ENCODE peak calls at places on chromosome 15, in nine cellular contexts. V is choroid plexus epithelial cell, I is brain microvascular endothelial cell, R is fibroblast of lung, N is cardiac fibroblast, H is left ventricle myocardium inferior, B is neural progenitor cell, D is pancreas, P is fibroblast of mammary gland. G is an unnamed sample.
A peak's percentile ranks its signal among the peaks of the same experiment; 100 is the strongest.

GRCh38 chr15:45704329-45705249 is 69.8 kb downstream of the SQOR start:
- DNase-seq in D (no peak), B (peak; percentile 85), I (peak; percentile 20), V (peak; percentile 44), P (peak; percentile 61), H (no peak), N (peak; percentile 57), R (no peak), G (no peak)

GRCh38 chr15:40282144-40282869 is 557 bp downstream of the ANKRD63 start:
- DNase-seq in D (peak; percentile 57), R (peak; percentile 24), P (no peak), H (peak; percentile 44), I (no peak), N (peak; percentile 24), V (no peak), B (peak; percentile 84), G (no peak)

GRCh38 chr15:51121118-51121517 is 26.4 kb upstream of the TNFAIP8L3 start:
- DNase-seq in B (peak; percentile 15), H (no peak), P (peak; percentile 99), R (peak; percentile 99), I (peak; percentile 97), D (peak; percentile 4), N (peak; percentile 99), V (peak; percentile 95), G (peak; percentile 98)

GRCh38 chr15:38611228-38611627 is 46.6 kb upstream of the RASGRP1 start:
- DNase-seq in H (no peak), R (no peak), V (no peak), I (no peak), B (no peak), P (no peak), D (no peak), N (no peak), G (no peak)

GRCh38 chr15:50358805-50359204 is 3.8 kb upstream of the GABPB1 start:
- DNase-seq in B (peak; percentile 43), D (no peak), N (peak; percentile 64), R (peak; percentile 52), V (peak; percentile 64), P (peak; percentile 75), I (peak; percentile 39), H (no peak), G (no peak)

GRCh38 chr15:71612869-71613268 is 197.5 kb upstream of the NR2E3 start:
- DNase-seq in R (no peak), B (no peak), P (no peak), D (no peak), V (no peak), I (no peak), H (no peak), N (no peak), G (no peak)

GRCh38 chr15:68504721-68505090 is 72.7 kb upstream of the ITGA11 start:
- DNase-seq in R (no peak), P (no peak), H (no peak), B (no peak), D (no peak), V (peak; percentile 55), I (no peak), N (no peak), G (no peak)

GRCh38 chr15:100043069-100043641 is 298.6 kb downstream of the ADAMTS17 start:
- DNase-seq in N (peak; percentile 74), R (peak; percentile 91), I (peak; percentile 64), B (no peak), D (peak; percentile 25), V (peak; percentile 80), H (no peak), P (peak; percentile 59), G (peak; percentile 58)

GRCh38 chr15:64930778-64931240 is 19.1 kb downstream of the ANKDD1A start:
- DNase-seq in P (peak; percentile 57), I (peak; percentile 62), B (no peak), H (no peak), R (peak; percentile 74), V (peak; percentile 74), N (peak; percentile 55), D (no peak), G (no peak)

GRCh38 chr15:99429681-99430081 is 136.1 kb upstream of the MEF2A start:
- DNase-seq in N (no peak), B (no peak), I (no peak), R (no peak), D (no peak), H (peak; percentile 9), V (no peak), P (no peak), G (no peak)

GRCh38 chr15:28097656-28098359 is 1.3 kb downstream of the OCA2 start:
- DNase-seq in V (no peak), R (no peak), B (no peak), N (no peak), H (no peak), I (no peak), D (no peak), P (no peak), G (no peak)

GRCh38 chr15:42723068-42723467 is 13.9 kb downstream of the CDAN1 start:
- DNase-seq in P (peak; percentile 16), N (peak; percentile 10), I (no peak), D (no peak), R (no peak), B (peak; percentile 19), H (no peak), V (peak; percentile 36), G (no peak)

GRCh38 chr15:89768071-89768500 is 8.0 kb upstream of the MESP2 start:
- DNase-seq in D (peak; percentile 92), H (no peak), R (no peak), I (no peak), N (peak; percentile 57), P (peak; percentile 87), V (peak; percentile 68), B (no peak), G (no peak)

GRCh38 chr15:25643120-25643519 is 204.3 kb upstream of the UBE3A start:
- DNase-seq in N (no peak), H (no peak), V (no peak), B (peak; percentile 70), I (no peak), P (no peak), D (no peak), R (no peak), G (no peak)
- TF ChIP-seq CTCF in N (no peak), H (no peak), V (no peak), B (no peak), I (no peak), P (no peak), D (no peak), R (no peak), G (no peak)

GRCh38 chr15:92392966-92393286 is 755 bp upstream of the ST8SIA2 start:
- DNase-seq in V (no peak), D (no peak), R (no peak), N (no peak), I (no peak), P (no peak), B (peak; percentile 21), H (no peak), G (no peak)

GRCh38 chr15:92395176-92395521 is 1.5 kb downstream of the ST8SIA2 start:
- DNase-seq in I (no peak), V (no peak), D (no peak), N (no peak), B (peak; percentile 31), P (no peak), R (no peak), H (no peak), G (no peak)

GRCh38 chr15:92393287-92393993 is at the start of gene ST8SIA2:
- DNase-seq in V (no peak), P (peak; percentile 3), N (no peak), H (peak; percentile 32), R (peak; percentile 57), D (no peak), I (no peak), B (peak; percentile 93), G (no peak)

GRCh38 chr15:92394327-92395175 is 870 bp downstream of the ST8SIA2 start:
- DNase-seq in R (peak; percentile 24), H (no peak), I (no peak), P (no peak), D (no peak), B (peak; percentile 74), V (no peak), N (no peak), G (no peak)

GRCh38 chr15:92393994-92394326 is 279 bp downstream of the ST8SIA2 start:
- DNase-seq in N (peak; percentile 1), H (no peak), D (no peak), I (no peak), B (no peak), V (no peak), R (no peak), P (no peak), G (no peak)
- H3K4me3 ChIP-seq in N (no peak overlapping the region), H (peak overlapping the region; percentile 70), D (no peak overlapping the region), I (peak overlapping the region; percentile 57), B (peak overlapping the region; percentile 88), V (no peak overlapping the region), R (peak overlapping the region; percentile 35), P (no peak overlapping the region), G (peak overlapping the region; percentile 47)

GRCh38 chr15:25345943-25346342 is 92.9 kb downstream of the UBE3A start:
- DNase-seq in I (peak; percentile 11), P (peak; percentile 39), V (peak; percentile 49), D (no peak), N (peak; percentile 27), B (peak; percentile 57), R (peak; percentile 65), H (peak; percentile 63), G (peak; percentile 4)
- TF ChIP-seq CTCF in I (peak; percentile 60), P (peak; percentile 19), V (peak; percentile 70), D (no peak), N (peak; percentile 49), B (peak; percentile 47), R (peak; percentile 30), H (peak; percentile 61), G (peak; percentile 61)

GRCh38 chr15:31367021-31367729 is 40.5 kb downstream of the KLF13 start:
- DNase-seq in P (peak; percentile 13), B (no peak), V (no peak), I (no peak), H (peak; percentile 32), N (no peak), R (no peak), D (no peak), G (no peak)

GRCh38 chr15:31366169-31366734 is 39.6 kb downstream of the KLF13 start:
- DNase-seq in N (peak; percentile 44), P (peak; percentile 49), H (peak; percentile 64), B (no peak), I (no peak), R (no peak), V (peak; percentile 40), D (no peak), G (no peak)

GRCh38 chr15:31364301-31365031 is 37.8 kb downstream of the KLF13 start:
- DNase-seq in I (no peak), D (no peak), V (no peak), P (no peak), N (no peak), R (no peak), H (peak; percentile 34), B (peak; percentile 4), G (no peak)

GRCh38 chr15:31365655-31366127 is 39.1 kb downstream of the KLF13 start:
- DNase-seq in N (peak; percentile 93), D (peak; percentile 96), I (peak; percentile 59), R (peak; percentile 59), V (peak; percentile 95), H (peak; percentile 97), P (peak; percentile 92), B (peak; percentile 82), G (peak; percentile 44)

DNA sequence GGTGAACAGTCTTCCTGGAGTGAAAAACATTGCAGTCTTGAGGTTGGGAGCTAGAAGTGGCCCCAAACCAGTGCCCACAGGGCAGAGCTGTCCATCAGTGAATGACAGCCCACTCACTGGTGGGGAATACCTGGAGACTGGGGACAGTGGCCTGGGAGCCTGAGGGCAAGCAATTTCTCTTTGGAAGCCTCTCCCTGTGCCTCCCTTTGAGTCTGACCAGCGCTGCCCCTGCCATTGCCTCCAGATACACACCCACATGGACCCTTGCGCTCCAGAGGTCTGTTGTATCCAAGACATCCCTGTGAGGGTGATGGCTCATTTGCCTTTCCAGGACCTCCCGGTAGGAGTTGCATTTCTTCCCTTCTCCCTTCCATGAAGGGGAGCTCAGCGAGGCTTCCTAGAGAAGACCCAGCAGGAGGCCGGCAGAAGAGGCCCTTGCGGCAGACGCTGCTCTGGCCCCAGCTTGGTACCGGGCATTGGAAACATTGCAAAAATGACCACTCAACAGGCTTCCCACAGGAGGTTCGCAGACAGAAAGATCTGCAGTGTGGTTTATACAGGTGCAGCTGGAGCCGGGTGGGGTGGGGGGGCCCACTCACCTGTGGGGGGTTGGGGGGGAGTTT is 38.5 kb downstream of the KLF13 start:
- DNase-seq in N (no peak), H (peak; percentile 16), P (no peak), B (no peak), I (no peak), R (no peak), V (peak; percentile 41), D (no peak), G (no peak)
- H3K4me3 ChIP-seq in N (no peak overlapping the region), H (peak overlapping the region; percentile 62), P (no peak overlapping the region), B (peak overlapping the region; percentile 17), I (no peak overlapping the region), R (no peak overlapping the region), V (no peak overlapping the region), D (no peak overlapping the region), G (no peak overlapping the region)

G was measured in retinal pigment epithelial cell.